ENCODE peak calls at places on chromosomes 6 and 20, in six cellular contexts. L is cardiac muscle cell, K is sigmoid colon, C is testis, H is mesendoderm, T is colonic mucosa. N is an unnamed sample.

GRCh38 chr6:4185419-4185818 is 50.0 kb upstream of the ECI2 start:
- DNase-seq in L (no peak), H (no peak), K (no peak), C (no peak), T (no peak), N (no peak)

GRCh38 chr6:94372229-94372628 is 952.9 kb upstream of the EPHA7 start:
- DNase-seq in C (no peak), T (no peak), H (no peak), K (no peak), L (no peak), N (no peak)

GRCh38 chr20:57680131-57680716 is 29.6 kb downstream of the PMEPA1 start:
- DNase-seq in T (no peak), K (no peak), H (no peak), L (peak), C (no peak), N (no peak)

GRCh38 chr20:38523697-38524096 is 51.1 kb downstream of the RALGAPB start:
- DNase-seq in L (no peak), T (no peak), K (no peak), H (peak), C (no peak), N (no peak)

GRCh38 chr20:37077009-37077408 is 18.8 kb downstream of the RBL1 start:
- DNase-seq in C (no peak), H (no peak), K (no peak), L (no peak), T (no peak), N (no peak)

GRCh38 chr20:1893721-1894470 is 1.3 kb upstream of the SIRPA start:
- DNase-seq in C (no peak), H (no peak), T (peak), L (peak), K (peak), N (no peak)

GRCh38 chr6:145763742-145764141 is 28.4 kb upstream of the EPM2A start:
- DNase-seq in C (no peak), H (no peak), T (no peak), K (no peak), L (no peak), N (no peak)

GRCh38 chr20:1336699-1337387 is 7.9 kb upstream of the SDCBP2 start:
- DNase-seq in T (peak), K (peak), L (no peak), C (no peak), H (no peak), N (no peak)

GRCh38 chr6:135066806-135067205 is 12.2 kb upstream of the HBS1L start:
- DNase-seq in T (no peak), H (peak), K (no peak), L (no peak), C (no peak), N (no peak)

GRCh38 chr20:11216451-11217314 is 542.9 kb upstream of the JAG1 start:
- DNase-seq in K (no peak), C (no peak), T (no peak), H (no peak), L (no peak), N (no peak)

GRCh38 chr6:3549314-3549940 is 92.6 kb upstream of the SLC22A23 start:
- DNase-seq in L (no peak), K (no peak), T (no peak), C (no peak), H (no peak), N (no peak)

GRCh38 chr6:144055121-144055931 is 40.0 kb downstream of the SF3B5 start:
- DNase-seq in K (no peak), C (no peak), T (no peak), H (no peak), L (no peak), N (no peak)

GRCh38 chr6:4774296-4774695 is 1.9 kb upstream of the CDYL start:
- DNase-seq in K (no peak), H (peak), C (no peak), L (no peak), T (no peak), N (no peak)

GRCh38 chr6:11705069-11705468 is 73.5 kb downstream of the ADTRP start:
- DNase-seq in C (no peak), L (no peak), H (no peak), K (no peak), T (no peak), N (no peak)

GRCh38 chr6:111441678-111442243 is 41.3 kb downstream of the REV3L start:
- DNase-seq in K (no peak), T (no peak), H (no peak), C (no peak), L (no peak), N (no peak)

GRCh38 chr6:104943781-104944180 is 13.1 kb upstream of the LIN28B start:
- DNase-seq in L (peak), K (no peak), C (no peak), H (no peak), T (no peak), N (no peak)

GRCh38 chr20:44204156-44204831 is 6.3 kb downstream of the OSER1 start:
- DNase-seq in C (no peak), T (no peak), L (no peak), K (no peak), H (no peak), N (no peak)

GRCh38 chr6:43078651-43079050 is 2.5 kb downstream of the PTK7 start:
- DNase-seq in L (no peak), C (no peak), T (no peak), K (no peak), H (no peak), N (no peak)

GRCh38 chr20:5945963-5946362 is 4.4 kb downstream of the TRMT6 start:
- DNase-seq in H (no peak), T (no peak), C (no peak), K (no peak), L (no peak), N (no peak)

GRCh38 chr6:169450097-169450496 is 196.5 kb upstream of the THBS2 start:
- DNase-seq in L (no peak), C (no peak), H (peak), T (no peak), K (no peak), N (no peak)

GRCh38 chr6:23175391-23175790 is 606.0 kb downstream of the HDGFL1 start:
- DNase-seq in H (no peak), K (no peak), T (no peak), C (no peak), L (no peak), N (no peak)

GRCh38 chr20:18481596-18481995 is 14.4 kb downstream of the POLR3F start:
- DNase-seq in H (no peak), L (no peak), K (no peak), T (no peak), C (no peak), N (no peak)

GRCh38 chr6:133698272-133698671 is 190.6 kb upstream of the TCF21 start:
- DNase-seq in T (no peak), K (no peak), H (no peak), C (no peak), L (no peak), N (no peak)

GRCh38 chr6:19734519-19734918 is 102.7 kb upstream of the ID4 start:
- DNase-seq in K (no peak), H (no peak), T (no peak), C (no peak), L (no peak), N (no peak)

GRCh38 chr20:33054791-33055190 is 1.1 kb downstream of the BPIFB3 start:
- DNase-seq in H (no peak), L (no peak), T (no peak), K (no peak), C (no peak), N (no peak)

GRCh38 chr6:134373282-134373922 is 55.5 kb upstream of the SGK1 start:
- DNase-seq in H (no peak), L (no peak), C (peak), T (peak), K (peak), N (no peak)

GRCh38 chr6:75210885-75211739 is 5.3 kb upstream of the COL12A1 start:
- DNase-seq in K (no peak), T (peak), C (peak), H (peak), L (peak), N (peak)

GRCh38 chr20:25077610-25078169 is 4.3 kb downstream of the VSX1 start:
- DNase-seq in C (peak), L (no peak), K (peak), T (no peak), H (no peak), N (no peak)

GRCh38 chr6:34771727-34772126 is 14.4 kb downstream of the SNRPC start:
- DNase-seq in T (no peak), H (peak), L (no peak), K (no peak), C (no peak), N (no peak)

GRCh38 chr6:170207586-170207985 is 83.3 kb downstream of the DLL1 start:
- DNase-seq in L (no peak), T (peak), C (no peak), H (no peak), K (no peak), N (no peak)

GRCh38 chr6:11162262-11162661 is 50.7 kb upstream of the ERVFRD-1 start:
- DNase-seq in C (no peak), T (no peak), K (no peak), H (no peak), L (no peak), N (no peak)

GRCh38 chr6:53598584-53598983 is 53.7 kb upstream of the GCLC start:
- DNase-seq in K (no peak), C (no peak), T (no peak), H (no peak), L (peak), N (no peak)

GRCh38 chr6:14211596-14211961 is 94.0 kb downstream of the CD83 start:
- DNase-seq in L (peak), C (peak), T (peak), K (peak), H (peak), N (peak)

GRCh38 chr6:65538644-65539043 is 168.4 kb downstream of the EYS start:
- DNase-seq in K (no peak), T (no peak), C (no peak), L (no peak), H (peak), N (no peak)

GRCh38 chr6:21023210-21023609 is 489.0 kb downstream of the CDKAL1 start:
- DNase-seq in L (no peak), C (no peak), T (no peak), K (no peak), H (peak), N (no peak)

GRCh38 chr6:21031182-21031581 is 496.9 kb downstream of the CDKAL1 start:
- DNase-seq in L (no peak), T (no peak), C (no peak), H (no peak), K (no peak), N (no peak)

GRCh38 chr6:21026576-21027273 is 492.5 kb downstream of the CDKAL1 start:
- DNase-seq in T (no peak), L (no peak), H (no peak), C (no peak), K (no peak), N (no peak)

GRCh38 chr6:21024621-21025020 is 490.4 kb downstream of the CDKAL1 start:
- DNase-seq in K (no peak), L (no peak), H (no peak), C (no peak), T (no peak), N (no peak)

GRCh38 chr6:21027507-21027906 is 493.2 kb downstream of the CDKAL1 start:
- DNase-seq in K (no peak), H (no peak), L (no peak), C (no peak), T (no peak), N (no peak)
- H3K27ac ChIP-seq in K (no peak), H (no peak), L (no peak), C (no peak), T (no peak), N (no peak)

DNA sequence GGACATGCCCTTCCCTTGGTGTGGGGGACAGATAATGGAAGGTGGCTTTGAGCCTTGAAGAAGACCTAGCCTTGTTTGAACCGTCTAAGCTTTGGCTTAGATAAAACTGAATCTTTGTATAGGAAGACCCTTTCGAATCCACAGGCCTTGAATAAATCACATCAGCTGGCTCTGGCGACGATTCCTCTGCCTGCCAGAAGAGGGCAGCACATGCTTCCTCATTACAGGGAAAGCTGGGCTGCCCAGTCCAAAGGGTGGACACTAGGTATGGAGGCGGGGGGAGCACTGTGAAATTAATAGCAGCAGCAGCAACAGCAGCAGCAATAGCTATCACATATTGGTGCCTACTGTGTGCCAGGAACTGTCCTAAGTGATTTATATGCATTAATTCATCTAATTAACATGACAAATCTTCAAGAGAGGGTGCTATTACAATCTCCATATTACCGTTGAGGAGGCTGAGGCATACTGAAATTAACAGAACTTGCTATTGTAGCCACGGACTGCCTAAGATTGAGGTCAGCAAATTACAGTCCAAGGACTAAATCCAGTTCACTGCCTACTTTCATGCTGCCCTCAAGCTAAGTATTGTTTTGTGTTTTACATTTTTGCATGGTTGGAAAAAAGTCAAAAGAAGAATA is 85.1 kb downstream of the CLIC5 start:
- DNase-seq in L (peak), H (peak), T (peak), C (peak), K (no peak), N (peak)
- H3K27ac ChIP-seq in L (no peak), H (no peak), T (peak), C (no peak), K (no peak), N (no peak)

GRCh38 chr6:129115491-129115890 is 232.6 kb downstream of the LAMA2 start:
- DNase-seq in T (no peak), C (no peak), L (no peak), H (no peak), K (no peak), N (no peak)
- H3K27ac ChIP-seq in T (no peak), C (peak), L (no peak), H (no peak), K (no peak), N (no peak)

GRCh38 chr6:167833396-167833763 is 6.7 kb downstream of the AFDN start:
- DNase-seq in K (no peak), T (no peak), H (no peak), L (no peak), C (no peak), N (no peak)
- H3K27ac ChIP-seq in K (peak), T (no peak), H (no peak), L (peak), C (no peak), N (no peak)

GRCh38 chr6:125358898-125359297 is 57.1 kb upstream of the HDDC2 start:
- DNase-seq in L (no peak), K (no peak), H (no peak), T (no peak), C (peak), N (no peak)

GRCh38 chr6:125363360-125364121 is 61.8 kb upstream of the HDDC2 start:
- DNase-seq in H (peak), L (peak), T (no peak), K (peak), C (peak), N (peak)

GRCh38 chr6:125363010-125363359 is 61.2 kb upstream of the HDDC2 start:
- DNase-seq in K (no peak), L (no peak), T (no peak), C (no peak), H (peak), N (no peak)

GRCh38 chr6:125365230-125365629 is 63.5 kb upstream of the HDDC2 start:
- DNase-seq in H (no peak), C (no peak), K (no peak), L (no peak), T (no peak), N (no peak)

DNA sequence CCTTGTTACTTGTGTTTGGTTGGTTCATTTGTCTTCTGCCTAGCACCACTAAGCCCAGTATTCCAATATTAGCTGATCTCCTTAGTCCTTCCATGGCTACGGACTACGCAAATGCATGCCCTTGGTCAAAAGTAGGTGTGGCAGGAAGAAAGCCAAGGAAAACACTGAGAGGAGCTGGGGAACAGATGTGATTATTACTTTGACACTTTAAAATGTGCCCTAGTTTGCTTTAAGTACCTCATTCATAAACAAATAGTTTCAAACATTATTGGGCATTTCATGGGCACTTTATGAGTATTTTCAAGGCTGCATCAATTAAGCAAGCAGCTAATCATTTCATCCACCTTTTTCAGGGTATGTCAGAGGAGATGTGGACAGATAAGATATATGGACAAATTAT is 60.1 kb upstream of the HDDC2 start:
- DNase-seq in C (no peak), T (no peak), H (no peak), K (no peak), L (no peak), N (no peak)
- H3K27ac ChIP-seq in C (no peak), T (no peak), H (no peak), K (no peak), L (peak), N (no peak)

DNA sequence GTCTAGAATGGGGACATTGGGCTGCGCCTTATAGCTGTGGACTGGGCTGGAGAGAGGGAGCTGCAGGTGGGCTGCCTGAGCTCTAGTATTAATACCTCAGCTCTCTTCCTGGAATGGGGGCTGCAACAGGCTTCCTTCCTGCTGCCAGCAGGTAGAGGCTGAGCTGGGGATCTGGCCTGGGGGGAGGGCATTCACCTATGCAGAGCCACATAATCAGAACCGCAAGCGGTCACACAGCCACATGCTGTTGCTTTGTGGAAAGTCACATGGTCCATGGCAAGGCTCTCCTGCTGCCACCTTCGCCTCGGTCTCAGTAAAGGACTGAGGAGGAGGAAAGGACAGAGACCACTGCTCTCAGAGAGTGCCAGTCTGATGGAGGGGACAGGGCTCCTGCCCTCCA is 35.7 kb downstream of the ITPR3 start:
- DNase-seq in H (no peak), L (no peak), T (no peak), K (no peak), C (no peak), N (no peak)
- H3K27ac ChIP-seq in H (no peak), L (no peak), T (no peak), K (no peak), C (no peak), N (no peak)

GRCh38 chr20:59336551-59336950 is 36.1 kb downstream of the EDN3 start:
- DNase-seq in T (no peak), K (no peak), L (no peak), C (no peak), H (no peak), N (no peak)

GRCh38 chr20:59335401-59335800 is 35.0 kb downstream of the EDN3 start:
- DNase-seq in H (no peak), L (no peak), T (no peak), C (no peak), K (no peak), N (no peak)

GRCh38 chr20:59333928-59334327 is 33.5 kb downstream of the EDN3 start:
- DNase-seq in K (no peak), L (no peak), T (peak), H (no peak), C (no peak), N (no peak)

GRCh38 chr20:59333260-59333845 is 32.9 kb downstream of the EDN3 start:
- DNase-seq in H (no peak), T (peak), C (no peak), K (no peak), L (no peak), N (no peak)

DNA sequence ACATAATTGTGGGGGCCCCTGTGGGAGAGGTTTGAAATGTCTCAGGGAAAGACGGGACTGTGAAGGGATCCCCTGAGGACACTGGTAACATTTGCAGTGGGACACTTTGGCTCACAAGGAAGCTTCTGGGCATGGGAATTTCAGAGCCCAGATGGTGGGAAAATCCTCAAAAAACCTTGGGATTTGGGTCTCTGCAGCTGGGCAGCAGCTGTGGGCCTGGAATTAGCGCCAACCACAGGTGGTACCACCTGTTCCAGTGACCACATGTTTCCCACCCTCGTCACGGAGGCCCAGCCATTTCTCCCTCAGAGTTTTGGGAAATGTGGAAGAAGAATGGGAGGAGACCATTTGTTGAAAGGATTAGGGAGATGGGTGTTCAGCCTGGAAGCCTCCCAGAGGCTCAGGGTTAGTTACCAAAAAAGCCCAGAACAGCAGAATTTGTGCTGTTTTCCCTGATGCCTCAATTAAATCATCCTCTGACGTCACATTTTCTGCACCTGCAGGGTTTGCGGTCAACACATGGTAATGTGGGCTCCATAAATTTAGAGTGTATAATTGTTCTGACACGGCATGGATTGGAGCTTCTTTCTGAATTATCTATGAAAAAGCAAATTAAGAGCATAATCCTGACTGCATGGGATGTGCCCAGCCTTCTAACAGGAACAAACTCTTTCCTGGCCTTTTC is 34.3 kb downstream of the EDN3 start:
- DNase-seq in H (no peak), L (no peak), K (no peak), T (no peak), C (no peak), N (no peak)
- H3K27ac ChIP-seq in H (no peak), L (no peak), K (no peak), T (no peak), C (no peak), N (no peak)